ENCODE peak calls at places on chromosomes 11 and 22, in eight cellular contexts. C is GM23248, K is hepatocyte, F is esophagus squamous epithelium, U is adrenal gland, Z is Caco-2, X is fibroblast of lung, Q is mammary epithelial cell. R is an unnamed sample.

GRCh38 chr11:9516113-9516512 is 55.3 kb downstream of the ZNF143 start:
- DNase-seq in C (no peak), K (peak; percentile 80), F (no peak), U (no peak), Z (peak; percentile 68), X (no peak), Q (no peak), R (no peak)

GRCh38 chr22:46010177-46010867 is 33.4 kb upstream of the WNT7B start:
- DNase-seq in C (peak; percentile 90), K (no peak), F (no peak), U (no peak), Z (no peak), X (peak; percentile 88), Q (peak; percentile 61), R (no peak)

GRCh38 chr11:78465169-78465942 is 47.7 kb upstream of the GAB2 start:
- DNase-seq in C (no peak), K (no peak), F (no peak), U (no peak), Z (no peak), X (no peak), Q (no peak), R (no peak)

GRCh38 chr11:83249972-83250593 is 36.1 kb downstream of the CCDC90B start:
- DNase-seq in C (peak; percentile 69), K (peak; percentile 62), F (no peak), U (no peak), Z (no peak), X (peak; percentile 46), Q (peak; percentile 20), R (no peak)

GRCh38 chr22:27204817-27205216 is 547.4 kb downstream of the MIAT start:
- DNase-seq in C (no peak), K (no peak), F (no peak), U (no peak), Z (no peak), X (no peak), Q (no peak), R (no peak)

GRCh38 chr22:19082101-19082500 is 40.1 kb downstream of the DGCR2 start:
- DNase-seq in C (no peak), K (no peak), F (no peak), U (no peak), Z (no peak), X (no peak), Q (no peak), R (no peak)

GRCh38 chr11:3215346-3216026 is 3.1 kb downstream of the MRGPRG start:
- DNase-seq in C (no peak), K (no peak), F (no peak), U (no peak), Z (no peak), X (no peak), Q (no peak), R (no peak)

GRCh38 chr22:24427500-24428164 is at the start of gene ADORA2A:
- DNase-seq in C (no peak), K (no peak), F (peak; percentile 54), U (no peak), Z (no peak), X (no peak), Q (no peak), R (no peak)

GRCh38 chr11:132140056-132140455 is 769.6 kb downstream of the NTM start:
- DNase-seq in C (no peak), K (no peak), F (no peak), U (no peak), Z (no peak), X (no peak), Q (no peak), R (no peak)

GRCh38 chr11:41250408-41250807 is 209.0 kb downstream of the LRRC4C start:
- DNase-seq in C (no peak), K (no peak), F (no peak), U (no peak), Z (no peak), X (no peak), Q (no peak), R (no peak)

GRCh38 chr11:127223026-127223425 is 222.5 kb upstream of the KIRREL3 start:
- DNase-seq in C (no peak), K (no peak), F (no peak), U (no peak), Z (no peak), X (no peak), Q (no peak), R (no peak)

GRCh38 chr11:60305906-60306619 is 21.0 kb upstream of the MS4A6E start:
- DNase-seq in C (peak; percentile 11), K (no peak), F (no peak), U (no peak), Z (no peak), X (no peak), Q (peak; percentile 61), R (no peak)

GRCh38 chr11:113504586-113504985 is 29.4 kb upstream of the DRD2 start:
- DNase-seq in C (no peak), K (no peak), F (no peak), U (no peak), Z (no peak), X (no peak), Q (no peak), R (no peak)

GRCh38 chr11:47536925-47537324 is 16.0 kb downstream of the CELF1 start:
- DNase-seq in C (no peak), K (no peak), F (no peak), U (no peak), Z (no peak), X (no peak), Q (no peak), R (no peak)

GRCh38 chr11:47534707-47535251 is 18.2 kb downstream of the CELF1 start:
- DNase-seq in C (no peak), K (no peak), F (no peak), U (no peak), Z (no peak), X (no peak), Q (no peak), R (no peak)

GRCh38 chr11:47538741-47539575 is 14.0 kb downstream of the CELF1 start:
- DNase-seq in C (no peak), K (peak; percentile 27), F (no peak), U (no peak), Z (no peak), X (peak; percentile 49), Q (no peak), R (no peak)

GRCh38 chr11:47541070-47541469 is 11.9 kb downstream of the CELF1 start:
- DNase-seq in C (no peak), K (no peak), F (no peak), U (no peak), Z (no peak), X (no peak), Q (no peak), R (no peak)

DNA sequence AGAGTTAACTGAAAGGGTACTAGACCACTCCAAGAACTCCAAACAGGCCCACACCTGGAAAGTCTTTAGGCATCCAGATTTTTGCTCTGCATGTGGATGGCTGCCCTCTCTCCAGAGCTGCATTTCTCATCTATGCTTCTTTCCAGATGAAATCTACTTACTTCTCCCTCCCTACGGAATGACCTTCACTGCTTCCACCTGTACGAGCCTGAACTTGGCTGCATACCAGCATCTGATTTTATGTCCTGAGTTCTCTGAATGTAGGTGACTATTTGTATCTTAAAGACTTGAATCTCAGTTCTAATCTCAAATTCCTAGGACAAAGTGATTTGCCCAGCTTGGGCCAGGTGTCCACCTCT is 13.3 kb downstream of the CELF1 start:
- DNase-seq in C (no peak), K (no peak), F (no peak), U (no peak), Z (no peak), X (no peak), Q (no peak), R (no peak)
- H3K4me1 ChIP-seq in C (peaks cover 25% of the 10 kb centered on the region), K (peaks cover 27% of the 10 kb centered on the region), F (peaks cover 88% of the 10 kb centered on the region), U (peaks cover 50% of the 10 kb centered on the region), Z (no peaks in the 10 kb centered on the region), X (peaks cover 11% of the 10 kb centered on the region), Q (peaks cover 28% of the 10 kb centered on the region), R (peaks cover 71% of the 10 kb centered on the region)

GRCh38 chr11:46265764-46266163 is 11.7 kb upstream of the CREB3L1 start:
- DNase-seq in C (no peak), K (no peak), F (no peak), U (no peak), Z (no peak), X (no peak), Q (no peak), R (no peak)

GRCh38 chr11:46270707-46271106 is 6.8 kb upstream of the CREB3L1 start:
- DNase-seq in C (no peak), K (no peak), F (no peak), U (no peak), Z (no peak), X (no peak), Q (no peak), R (no peak)

GRCh38 chr11:46264976-46265375 is 12.5 kb upstream of the CREB3L1 start:
- DNase-seq in C (no peak), K (no peak), F (no peak), U (no peak), Z (no peak), X (no peak), Q (no peak), R (no peak)

GRCh38 chr11:46271407-46271806 is 6.1 kb upstream of the CREB3L1 start:
- DNase-seq in C (no peak), K (no peak), F (no peak), U (no peak), Z (no peak), X (no peak), Q (no peak), R (no peak)

GRCh38 chr11:46267930-46268329 is 9.5 kb upstream of the CREB3L1 start:
- DNase-seq in C (no peak), K (no peak), F (no peak), U (no peak), Z (no peak), X (no peak), Q (no peak), R (no peak)
- H3K4me1 ChIP-seq in C (peaks cover 11% of the 10 kb centered on the region), K (peaks cover 25% of the 10 kb centered on the region), F (peaks cover 11% of the 10 kb centered on the region), U (peaks cover 11% of the 10 kb centered on the region), Z (peaks cover 32% of the 10 kb centered on the region), X (peaks cover 8% of the 10 kb centered on the region), Q (no peaks in the 10 kb centered on the region), R (peaks cover 30% of the 10 kb centered on the region)

DNA sequence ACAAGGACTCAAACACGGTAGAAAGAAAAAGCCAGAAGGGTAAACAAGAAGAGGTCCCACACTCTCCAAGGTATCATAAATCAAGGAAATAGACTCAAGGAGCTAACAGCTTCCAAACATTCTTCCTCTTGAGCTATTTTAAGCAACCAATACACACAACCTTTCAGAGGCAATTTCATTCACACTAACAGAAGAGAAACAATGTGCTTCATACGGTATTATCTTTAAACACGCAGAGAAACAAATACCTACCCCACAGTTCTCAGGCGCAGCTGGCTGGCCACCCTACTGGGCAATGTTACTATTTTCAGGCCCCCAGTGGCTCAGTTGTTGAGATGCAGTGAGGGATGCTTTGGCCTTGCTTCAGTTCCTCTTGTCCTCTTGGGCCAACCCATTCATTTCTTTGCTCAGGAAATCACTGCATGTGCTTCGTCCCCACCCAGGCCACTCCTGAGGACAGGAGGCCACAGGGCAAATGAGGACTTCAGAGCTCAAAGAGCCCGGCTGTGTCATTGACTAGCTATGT is 15.7 kb downstream of the ABTB2 start:
- DNase-seq in C (peak; percentile 36), K (peak; percentile 53), F (no peak), U (no peak), Z (no peak), X (peak; percentile 79), Q (no peak), R (no peak)
- H3K4me1 ChIP-seq in C (peaks cover 57% of the 10 kb centered on the region), K (peaks cover 34% of the 10 kb centered on the region), F (peaks cover 28% of the 10 kb centered on the region), U (peaks cover 36% of the 10 kb centered on the region), Z (peaks cover 36% of the 10 kb centered on the region), X (peaks cover 33% of the 10 kb centered on the region), Q (peaks cover 37% of the 10 kb centered on the region), R (peaks cover 50% of the 10 kb centered on the region)

DNA sequence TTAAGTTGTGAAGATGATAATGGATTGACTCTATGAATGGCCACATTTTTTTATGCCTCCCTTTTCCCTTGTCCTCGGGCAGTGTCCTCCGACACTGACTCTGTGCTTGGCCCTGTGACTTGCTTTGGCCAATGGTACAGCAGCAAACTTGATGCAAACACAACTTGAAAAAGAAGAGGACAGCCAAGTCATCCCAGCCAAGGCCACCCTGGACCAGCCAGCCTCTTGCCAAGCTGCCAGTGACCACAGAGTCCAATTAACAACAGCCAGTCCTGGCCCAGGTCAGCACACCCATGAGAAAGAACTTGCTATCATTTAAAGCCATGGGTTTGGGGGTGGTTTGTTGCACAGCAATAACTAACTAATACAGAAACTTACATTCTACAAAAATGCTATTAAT is 63.4 kb upstream of the SLC35C1 start:
- DNase-seq in C (no peak), K (no peak), F (no peak), U (no peak), Z (no peak), X (no peak), Q (no peak), R (no peak)
- H3K4me1 ChIP-seq in C (peaks cover 5% of the 10 kb centered on the region), K (no peaks in the 10 kb centered on the region), F (peaks cover 8% of the 10 kb centered on the region), U (no peaks in the 10 kb centered on the region), Z (no peaks in the 10 kb centered on the region), X (no peaks in the 10 kb centered on the region), Q (peaks cover 7% of the 10 kb centered on the region), R (peaks cover 6% of the 10 kb centered on the region)